ENCODE peak calls at places on chromosomes 13 and 19, in eight cellular contexts. L is stimulated activated CD8-positive, alpha-beta memory T cell treated with anti-CD3 and anti-CD28 coated beads, Interleukin-2, amount 100 ng/mL, for 1 hour; V is AG04450; Z is anterior cingulate cortex; D is NCI-H1048; Y is substantia nigra; O is stimulated activated CD4-positive, alpha-beta T cell treated with anti-CD3 and anti-CD28 coated beads, TNF-alpha, amount 100 ng/mL, for 48 hours; I is activated naive CD8-positive, alpha-beta T cell treated with anti-CD3 and anti-CD28 coated beads for 36 hours. Q is an unnamed sample.

GRCh38 chr19:13978306-13978705 is 26.0 kb downstream of the DCAF15 start:
- DNase-seq in L (no peak), V (no peak), Z (peak; percentile 31), D (peak; percentile 63), Y (no peak), O (peak; percentile 14), I (peak; percentile 68), Q (no peak)

GRCh38 chr13:60795219-60795618 is 398.2 kb downstream of the TDRD3 start:
- DNase-seq in L (no peak), V (no peak), Z (no peak), D (no peak), Y (no peak), O (no peak), I (no peak), Q (no peak)

GRCh38 chr19:38661166-38661565 is 13.7 kb downstream of the ACTN4 start:
- DNase-seq in L (no peak), V (no peak), Z (no peak), D (no peak), Y (no peak), O (no peak), I (no peak), Q (no peak)

GRCh38 chr13:21735621-21736401 is 64.9 kb downstream of the FGF9 start:
- DNase-seq in L (no peak), V (no peak), Z (no peak), D (no peak), Y (no peak), O (no peak), I (no peak), Q (no peak)

GRCh38 chr19:44476559-44477408 is 23.5 kb downstream of the ZNF180 start:
- DNase-seq in L (no peak), V (no peak), Z (no peak), D (no peak), Y (no peak), O (no peak), I (no peak), Q (no peak)

GRCh38 chr19:4197625-4198466 is 15.4 kb downstream of the ANKRD24 start:
- DNase-seq in L (no peak), V (no peak), Z (no peak), D (no peak), Y (no peak), O (no peak), I (no peak), Q (no peak)

GRCh38 chr19:48784527-48784926 is 26.3 kb downstream of the BCAT2 start:
- DNase-seq in L (no peak), V (no peak), Z (no peak), D (no peak), Y (no peak), O (no peak), I (no peak), Q (no peak)

GRCh38 chr13:24624363-24624762 is 55.8 kb upstream of the ATP12A start:
- DNase-seq in L (no peak), V (no peak), Z (no peak), D (no peak), Y (no peak), O (no peak), I (no peak), Q (no peak)

GRCh38 chr19:55651236-55651635 is 3.2 kb downstream of the CCDC106 start:
- DNase-seq in L (no peak), V (no peak), Z (no peak), D (no peak), Y (no peak), O (no peak), I (no peak), Q (no peak)

GRCh38 chr13:32041429-32041828 is 9.9 kb downstream of the FRY start:
- DNase-seq in L (no peak), V (no peak), Z (no peak), D (no peak), Y (no peak), O (no peak), I (no peak), Q (no peak)

GRCh38 chr13:27007166-27007565 is 164.4 kb downstream of the USP12 start:
- DNase-seq in L (no peak), V (no peak), Z (no peak), D (no peak), Y (no peak), O (no peak), I (no peak), Q (no peak)

GRCh38 chr19:42284066-42284501 is 15.0 kb downstream of the CIC start:
- DNase-seq in L (peak; percentile 77), V (peak; percentile 39), Z (peak; percentile 64), D (peak; percentile 72), Y (peak; percentile 90), O (peak; percentile 68), I (peak; percentile 86), Q (no peak)

GRCh38 chr13:103299079-103299478 is 232.9 kb upstream of the SLC10A2 start:
- DNase-seq in L (no peak), V (no peak), Z (no peak), D (no peak), Y (no peak), O (no peak), I (no peak), Q (no peak)

GRCh38 chr13:28716511-28716910 is 2.3 kb downstream of the SLC46A3 start:
- DNase-seq in L (no peak), V (no peak), Z (no peak), D (no peak), Y (no peak), O (no peak), I (no peak), Q (peak; percentile 46)

GRCh38 chr13:31223640-31224039 is 23.9 kb downstream of the B3GLCT start:
- DNase-seq in L (no peak), V (no peak), Z (no peak), D (no peak), Y (no peak), O (no peak), I (no peak), Q (no peak)

GRCh38 chr19:40613669-40614594 is 12.8 kb downstream of the LTBP4 start:
- DNase-seq in L (peak; percentile 73), V (peak; percentile 67), Z (no peak), D (no peak), Y (no peak), O (peak; percentile 84), I (peak; percentile 89), Q (no peak)

GRCh38 chr19:37874784-37875183 is 31.6 kb downstream of the WDR87 start:
- DNase-seq in L (no peak), V (peak; percentile 20), Z (no peak), D (no peak), Y (no peak), O (no peak), I (no peak), Q (no peak)

GRCh38 chr19:47699360-47699917 is 13.8 kb upstream of the EHD2 start:
- DNase-seq in L (no peak), V (no peak), Z (no peak), D (no peak), Y (no peak), O (peak; percentile 17), I (peak; percentile 47), Q (no peak)

GRCh38 chr13:101869553-101869952 is 417.1 kb downstream of the ITGBL1 start:
- DNase-seq in L (no peak), V (no peak), Z (no peak), D (no peak), Y (no peak), O (no peak), I (no peak), Q (no peak)

GRCh38 chr19:3108775-3109174 is 14.6 kb downstream of the GNA11 start:
- DNase-seq in L (peak; percentile 62), V (peak; percentile 18), Z (no peak), D (no peak), Y (no peak), O (peak; percentile 41), I (peak; percentile 69), Q (no peak)

GRCh38 chr19:4396949-4397783 is 3.2 kb downstream of the SH3GL1 start:
- DNase-seq in L (no peak), V (no peak), Z (no peak), D (no peak), Y (no peak), O (no peak), I (no peak), Q (no peak)

GRCh38 chr13:93876236-93876635 is 603.2 kb downstream of the DCT start:
- DNase-seq in L (no peak), V (no peak), Z (no peak), D (no peak), Y (no peak), O (no peak), I (no peak), Q (no peak)

GRCh38 chr13:50365683-50366391 is 350.6 kb downstream of the KCNRG start:
- DNase-seq in L (no peak), V (no peak), Z (no peak), D (no peak), Y (no peak), O (peak; percentile 44), I (peak; percentile 47), Q (no peak)

GRCh38 chr19:1118999-1119398 is 15.2 kb downstream of the GPX4 start:
- DNase-seq in L (no peak), V (no peak), Z (no peak), D (no peak), Y (no peak), O (no peak), I (no peak), Q (no peak)

GRCh38 chr19:34475026-34475974 is 6.3 kb upstream of the WTIP start:
- DNase-seq in L (no peak), V (peak; percentile 61), Z (no peak), D (no peak), Y (no peak), O (peak; percentile 13), I (no peak), Q (peak; percentile 82)

GRCh38 chr19:14145381-14145780 is 9.0 kb upstream of the ASF1B start:
- DNase-seq in L (no peak), V (no peak), Z (no peak), D (no peak), Y (no peak), O (no peak), I (no peak), Q (no peak)

GRCh38 chr19:42419309-42419708 is 7.9 kb downstream of the LIPE start:
- DNase-seq in L (no peak), V (no peak), Z (no peak), D (no peak), Y (no peak), O (no peak), I (no peak), Q (no peak)

GRCh38 chr13:45219938-45220375 is 19.1 kb upstream of the KCTD4 start:
- DNase-seq in L (no peak), V (no peak), Z (no peak), D (no peak), Y (no peak), O (no peak), I (no peak), Q (peak; percentile 69)

GRCh38 chr13:50106559-50106958 is 91.3 kb downstream of the KCNRG start:
- DNase-seq in L (no peak), V (no peak), Z (no peak), D (no peak), Y (no peak), O (no peak), I (no peak), Q (no peak)

GRCh38 chr13:31827707-31828106 is 88.4 kb downstream of the RXFP2 start:
- DNase-seq in L (no peak), V (no peak), Z (no peak), D (no peak), Y (no peak), O (no peak), I (no peak), Q (no peak)

GRCh38 chr13:54980651-54981050 is 1952.0 kb downstream of the OLFM4 start:
- DNase-seq in L (no peak), V (no peak), Z (no peak), D (no peak), Y (no peak), O (no peak), I (no peak), Q (no peak)

GRCh38 chr19:10760268-10760944 is 42.5 kb downstream of the DNM2 start:
- DNase-seq in L (no peak), V (no peak), Z (no peak), D (no peak), Y (no peak), O (peak; percentile 31), I (peak; percentile 41), Q (no peak)

GRCh38 chr19:58510084-58510862 is 1.5 kb downstream of the SLC27A5 start:
- DNase-seq in L (no peak), V (no peak), Z (no peak), D (no peak), Y (no peak), O (no peak), I (no peak), Q (no peak)

GRCh38 chr19:15672580-15673175 is at the start of gene CYP4F12:
- DNase-seq in L (peak; percentile 8), V (no peak), Z (no peak), D (no peak), Y (no peak), O (no peak), I (peak; percentile 17), Q (no peak)